ENCODE peak calls at places on chromosomes 13 and 19, in six cellular contexts. M, X, V, Y, L and Z are unnamed samples. For H3K36me3, the result is how much of the 10 kb centered on the place peaks cover.

GRCh38 chr19:1935484-1936208 is 5.3 kb upstream of the CSNK1G2 start:
- DNase-seq in V (no peak), L (no peak), M (no peak), Y (no peak), X (no peak), Z (peak)

GRCh38 chr19:1445932-1446712 is 3.8 kb upstream of the APC2 start:
- DNase-seq in X (peak), V (no peak), Y (no peak), L (no peak), M (no peak), Z (no peak)

GRCh38 chr19:15199652-15200574 is 882 bp downstream of the NOTCH3 start:
- DNase-seq in X (peak), L (peak), M (no peak), V (no peak), Y (no peak), Z (peak)

GRCh38 chr13:107834268-107834667 is 381.1 kb downstream of the LIG4 start:
- DNase-seq in L (no peak), Y (no peak), X (no peak), V (no peak), M (no peak), Z (no peak)

GRCh38 chr19:18434411-18435184 is 3.3 kb downstream of the ISYNA1 start:
- DNase-seq in Y (no peak), M (no peak), L (no peak), V (no peak), X (no peak), Z (no peak)

GRCh38 chr13:95133498-95133897 is 167.8 kb downstream of the ABCC4 start:
- DNase-seq in V (no peak), X (no peak), L (no peak), M (no peak), Y (no peak), Z (no peak)

GRCh38 chr19:16180611-16181010 is 4.6 kb upstream of the FAM32A start:
- DNase-seq in L (no peak), V (no peak), M (no peak), Y (no peak), X (no peak), Z (no peak)

GRCh38 chr13:51997641-51998330 is 13.5 kb downstream of the ATP7B start:
- DNase-seq in L (no peak), M (no peak), X (no peak), Y (no peak), V (no peak), Z (peak)

GRCh38 chr13:29523199-29523931 is 72.1 kb downstream of the SLC7A1 start:
- DNase-seq in V (no peak), X (no peak), L (no peak), M (peak), Y (no peak), Z (peak)

GRCh38 chr19:39154626-39155100 is 29.1 kb downstream of the PAK4 start:
- DNase-seq in X (peak), M (no peak), V (no peak), Y (no peak), L (peak), Z (peak)

GRCh38 chr13:76965759-76966421 is 17.6 kb downstream of the ACOD1 start:
- DNase-seq in X (no peak), M (peak), Y (no peak), L (no peak), V (no peak), Z (peak)

GRCh38 chr19:35044317-35045117 is 3.0 kb downstream of the HPN start:
- DNase-seq in Y (no peak), M (peak), L (peak), X (peak), V (peak), Z (peak)

GRCh38 chr13:41942462-41943094 is 18.3 kb downstream of the VWA8 start:
- DNase-seq in M (no peak), V (no peak), L (no peak), Y (no peak), X (no peak), Z (no peak)

GRCh38 chr13:79987323-79987722 is 353.6 kb downstream of the SPRY2 start:
- DNase-seq in Y (peak), V (no peak), X (no peak), M (no peak), L (no peak), Z (no peak)

GRCh38 chr19:2188708-2189385 is 25.1 kb downstream of the DOT1L start:
- DNase-seq in Y (no peak), M (no peak), X (no peak), L (no peak), V (no peak), Z (no peak)

GRCh38 chr13:85417807-85418206 is 381.4 kb downstream of the SLITRK6 start:
- DNase-seq in V (no peak), X (no peak), M (no peak), L (no peak), Y (no peak), Z (no peak)

GRCh38 chr13:40483601-40484000 is 182.8 kb downstream of the FOXO1 start:
- DNase-seq in M (peak), Y (no peak), X (no peak), V (no peak), L (no peak), Z (peak)

GRCh38 chr19:49638360-49638759 is 1.6 kb downstream of the RRAS start:
- DNase-seq in M (peak), V (no peak), Y (no peak), L (no peak), X (no peak), Z (no peak)

GRCh38 chr19:16069813-16070365 is 6.4 kb upstream of the TPM4 start:
- DNase-seq in Y (no peak), M (no peak), L (no peak), X (no peak), V (no peak), Z (no peak)

GRCh38 chr19:15539638-15540037 is 31.3 kb downstream of the CYP4F22 start:
- DNase-seq in V (no peak), X (no peak), L (no peak), M (no peak), Y (no peak), Z (no peak)

GRCh38 chr19:54155694-54156093 is 3.8 kb downstream of the LENG1 start:
- DNase-seq in M (no peak), L (no peak), X (no peak), Y (no peak), V (no peak), Z (no peak)

GRCh38 chr19:18967358-18968146 is 26.5 kb upstream of the HOMER3 start:
- DNase-seq in L (peak), M (peak), V (no peak), Y (no peak), X (no peak), Z (peak)

GRCh38 chr13:21557995-21558394 is 46.0 kb downstream of the MICU2 start:
- DNase-seq in X (peak), M (no peak), V (no peak), L (no peak), Y (no peak), Z (no peak)

GRCh38 chr19:17049711-17050280 is 23.2 kb upstream of the CPAMD8 start:
- DNase-seq in V (no peak), M (no peak), X (no peak), L (peak), Y (peak), Z (no peak)

GRCh38 chr13:30145709-30146367 is 161.5 kb downstream of the KATNAL1 start:
- DNase-seq in X (no peak), V (no peak), M (no peak), Y (no peak), L (no peak), Z (no peak)

GRCh38 chr13:97005631-97006262 is 11.5 kb upstream of the OXGR1 start:
- DNase-seq in V (no peak), X (no peak), M (no peak), Y (peak), L (no peak), Z (no peak)

GRCh38 chr19:48544856-48545750 is 6.9 kb upstream of the SULT2B1 start:
- DNase-seq in L (no peak), V (no peak), Y (no peak), X (no peak), M (no peak), Z (no peak)

GRCh38 chr13:74305876-74306275 is 171.7 kb upstream of the KLF12 start:
- DNase-seq in L (no peak), X (no peak), M (no peak), V (no peak), Y (no peak), Z (no peak)

GRCh38 chr19:55487884-55488687 is at the start of gene SSC5D:
- DNase-seq in V (no peak), M (no peak), L (no peak), Y (no peak), X (peak), Z (no peak)

GRCh38 chr13:109145631-109146030 is 516.2 kb downstream of the MYO16 start:
- DNase-seq in M (peak), X (peak), L (no peak), Y (no peak), V (no peak), Z (peak)

GRCh38 chr13:104111031-104111430 is 1044.8 kb upstream of the SLC10A2 start:
- DNase-seq in X (no peak), L (no peak), Y (no peak), M (no peak), V (no peak), Z (no peak)

GRCh38 chr13:42364613-42365000 is 92.7 kb downstream of the AKAP11 start:
- DNase-seq in L (no peak), M (no peak), Y (no peak), V (no peak), X (no peak), Z (no peak)

GRCh38 chr19:45161715-45162463 is 1.1 kb upstream of the NKPD1 start:
- DNase-seq in L (no peak), M (peak), V (no peak), X (peak), Y (no peak), Z (peak)

GRCh38 chr13:110664074-110664473 is 41.8 kb downstream of the CARS2 start:
- DNase-seq in M (no peak), L (no peak), Y (no peak), V (no peak), X (no peak), Z (no peak)

GRCh38 chr13:21837841-21838551 is 167.1 kb downstream of the FGF9 start:
- DNase-seq in L (no peak), Y (no peak), M (no peak), V (no peak), X (no peak), Z (no peak)

GRCh38 chr13:67763316-67763715 is 533.2 kb upstream of the PCDH9 start:
- DNase-seq in X (no peak), M (no peak), Y (no peak), L (no peak), V (no peak), Z (no peak)

GRCh38 chr19:10007811-10008211 is 2.5 kb downstream of the COL5A3 start:
- DNase-seq in M (peak), Y (no peak), X (no peak), L (no peak), V (no peak), Z (peak)

GRCh38 chr13:95865080-95865597 is 188.1 kb downstream of the UGGT2 start:
- DNase-seq in L (no peak), Y (no peak), X (no peak), V (no peak), M (no peak), Z (no peak)

GRCh38 chr19:38850231-38850975 is 617 bp upstream of the HNRNPL start:
- DNase-seq in Y (peak), L (peak), V (peak), M (peak), X (peak), Z (peak)

GRCh38 chr13:110965038-110965754 is 50.3 kb upstream of the ANKRD10 start:
- DNase-seq in M (no peak), Y (peak), L (no peak), V (no peak), X (peak), Z (no peak)

DNA sequence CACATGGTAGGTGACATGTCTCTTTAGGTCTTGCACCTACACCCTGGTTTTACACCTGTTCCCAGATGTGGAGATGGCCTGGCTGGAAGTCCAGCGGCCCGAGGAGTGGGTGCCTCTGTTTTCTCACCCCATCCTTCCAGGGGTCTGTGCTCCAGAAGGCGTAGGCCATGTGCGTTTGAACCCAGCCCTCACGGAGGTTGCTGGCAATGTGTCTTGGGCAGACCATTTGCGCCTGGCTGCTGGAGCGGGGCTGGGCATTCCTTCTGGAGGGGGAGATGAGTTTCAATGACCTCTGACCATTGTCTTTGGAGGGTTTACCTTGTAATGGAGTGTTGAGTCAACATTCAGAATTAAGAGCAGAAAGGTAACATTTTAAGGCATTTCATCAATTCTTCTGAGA is 54.8 kb upstream of the ZNF536 start:
- DNase-seq in L (no peak), Y (no peak), X (no peak), V (no peak), M (no peak), Z (no peak)
- H3K36me3 ChIP-seq in L (under half), Y (under half), X (under half), V (under half), M (under half), Z (under half)

DNA sequence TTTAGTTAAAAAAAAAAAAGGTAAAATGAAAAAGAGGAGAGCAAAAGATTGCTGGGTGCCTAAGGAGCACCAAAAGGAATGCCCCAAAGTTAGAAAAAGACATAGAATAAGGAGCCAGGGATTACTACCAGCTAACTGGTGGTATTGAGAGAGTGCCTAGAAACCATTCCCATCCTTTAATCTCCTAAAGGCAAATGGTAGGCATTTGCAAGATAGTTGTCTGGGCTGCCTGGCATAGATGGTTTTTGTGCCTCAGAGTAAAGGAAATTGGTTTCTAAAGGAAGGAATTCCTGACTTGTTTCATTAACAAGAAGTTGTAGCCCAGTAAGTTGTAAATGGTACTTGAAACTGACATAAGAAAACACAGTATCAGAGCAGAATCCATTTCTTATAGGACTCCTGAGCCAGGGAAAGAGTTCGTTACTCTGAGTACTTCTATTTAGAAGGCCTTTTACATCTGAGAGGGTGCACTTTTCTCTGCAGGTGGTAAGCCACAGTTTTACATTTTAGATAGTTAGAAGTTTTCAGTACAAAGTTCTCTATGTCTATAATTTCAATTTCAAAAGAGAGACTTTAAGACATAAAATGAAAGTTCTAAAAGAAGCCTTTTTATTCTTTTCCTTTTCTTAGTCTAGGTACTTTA is 92.6 kb downstream of the OLFM4 start:
- DNase-seq in L (no peak), X (no peak), V (no peak), M (no peak), Y (no peak), Z (no peak)
- H3K27ac ChIP-seq in L (no peak), X (no peak), V (no peak), M (no peak), Y (no peak), Z (no peak)

GRCh38 chr13:45007823-45008222 is 18.5 kb downstream of the GPALPP1 start:
- DNase-seq in X (no peak), Y (no peak), M (no peak), V (no peak), L (no peak), Z (no peak)

GRCh38 chr13:45007225-45007624 is 17.9 kb downstream of the GPALPP1 start:
- DNase-seq in L (no peak), V (no peak), M (no peak), X (no peak), Y (no peak), Z (no peak)

GRCh38 chr13:45016792-45017425 is 27.6 kb downstream of the GPALPP1 start:
- DNase-seq in Y (no peak), V (no peak), X (no peak), L (no peak), M (no peak), Z (no peak)

GRCh38 chr13:45015300-45015699 is 26.0 kb downstream of the GPALPP1 start:
- DNase-seq in Y (no peak), X (no peak), L (no peak), V (no peak), M (no peak), Z (no peak)

GRCh38 chr13:45011198-45011597 is 21.9 kb downstream of the GPALPP1 start:
- DNase-seq in Y (no peak), M (no peak), X (no peak), V (no peak), L (no peak), Z (no peak)
- H3K36me3 ChIP-seq in Y (under half), M (half or more), X (under half), V (under half), L (under half), Z (under half)

GRCh38 chr19:3759482-3760254 is 1.8 kb downstream of the APBA3 start:
- DNase-seq in V (no peak), M (no peak), Y (no peak), L (no peak), X (no peak), Z (no peak)
- H3K27ac ChIP-seq in V (peak), M (no peak), Y (no peak), L (no peak), X (no peak), Z (no peak)

DNA sequence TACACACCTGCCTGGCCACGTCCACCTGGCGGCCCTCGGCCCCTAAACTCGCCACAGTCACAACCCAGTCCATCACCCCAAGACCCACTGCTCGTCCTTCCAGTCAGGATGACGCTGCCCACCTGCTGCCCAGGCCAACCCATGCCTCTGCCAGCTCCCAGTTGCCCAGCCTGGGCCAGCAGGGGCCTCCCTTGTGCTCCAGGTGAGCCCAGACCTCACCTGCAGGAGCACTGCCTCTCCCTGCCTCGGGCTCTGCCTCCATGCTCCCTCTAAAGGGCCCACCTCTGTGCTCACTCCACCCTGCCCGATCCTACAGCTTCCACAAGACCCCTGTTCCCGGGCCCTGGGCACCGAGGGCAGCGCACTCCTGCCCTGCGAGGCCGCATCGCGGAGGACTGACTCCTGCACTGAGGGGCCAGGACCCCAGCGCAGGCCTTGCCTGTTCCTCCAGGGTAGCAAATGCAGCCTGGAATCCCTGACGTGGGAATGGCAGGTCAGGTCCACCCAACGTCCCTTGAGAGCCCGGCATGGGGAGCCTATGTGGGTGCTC is 8.0 kb upstream of the CACTIN start:
- DNase-seq in M (no peak), Y (no peak), V (no peak), L (no peak), X (no peak), Z (no peak)
- H3K36me3 ChIP-seq in M (half or more), Y (under half), V (under half), L (under half), X (under half), Z (under half)